ENCODE peak calls at places on chromosomes 2 and 18, in five cellular contexts. One of them, this sample, is unnamed. For H3K36me3, the result is how much of the 10 kb centered on the place peaks cover.

GRCh38 chr2:120175000-120175581 is 48.1 kb downstream of the TMEM185B start:
- DNase-seq in transverse colon: no peak
- DNase-seq in HCT116: peak
- DNase-seq in esophagus squamous epithelium: no peak
- DNase-seq in sigmoid colon: no peak
- DNase-seq in this sample: peak

GRCh38 chr2:152038451-152038958 is 60.3 kb downstream of the CACNB4 start:
- DNase-seq in HCT116: no peak
- DNase-seq in esophagus squamous epithelium: no peak
- DNase-seq in transverse colon: peak
- DNase-seq in sigmoid colon: peak
- DNase-seq in this sample: no peak

GRCh38 chr18:7941533-7941932 is 374.4 kb downstream of the PTPRM start:
- DNase-seq in esophagus squamous epithelium: no peak
- DNase-seq in sigmoid colon: no peak
- DNase-seq in HCT116: no peak
- DNase-seq in transverse colon: peak
- DNase-seq in this sample: no peak

GRCh38 chr2:74957886-74958276 is 562 bp upstream of the POLE4 start:
- DNase-seq in esophagus squamous epithelium: no peak
- DNase-seq in sigmoid colon: no peak
- DNase-seq in transverse colon: no peak
- DNase-seq in HCT116: no peak
- DNase-seq in this sample: no peak

GRCh38 chr2:175824243-175824642 is 177.8 kb downstream of the LNPK start:
- DNase-seq in transverse colon: no peak
- DNase-seq in HCT116: no peak
- DNase-seq in sigmoid colon: no peak
- DNase-seq in esophagus squamous epithelium: no peak
- DNase-seq in this sample: no peak

GRCh38 chr18:5298156-5298852 is 2.8 kb upstream of the ZBTB14 start:
- DNase-seq in transverse colon: no peak
- DNase-seq in HCT116: no peak
- DNase-seq in esophagus squamous epithelium: no peak
- DNase-seq in sigmoid colon: no peak
- DNase-seq in this sample: peak

GRCh38 chr2:240820014-240820606 is at the start of gene KIF1A:
- DNase-seq in transverse colon: no peak
- DNase-seq in sigmoid colon: no peak
- DNase-seq in esophagus squamous epithelium: no peak
- DNase-seq in HCT116: no peak
- DNase-seq in this sample: no peak

GRCh38 chr2:23776021-23776420 is 150.9 kb downstream of the ATAD2B start:
- DNase-seq in esophagus squamous epithelium: no peak
- DNase-seq in HCT116: no peak
- DNase-seq in sigmoid colon: no peak
- DNase-seq in transverse colon: no peak
- DNase-seq in this sample: no peak

GRCh38 chr2:232008907-232009638 is 47.6 kb downstream of the DIS3L2 start:
- DNase-seq in HCT116: no peak
- DNase-seq in transverse colon: no peak
- DNase-seq in sigmoid colon: no peak
- DNase-seq in esophagus squamous epithelium: no peak
- DNase-seq in this sample: no peak

GRCh38 chr18:54222922-54223567 is 1.4 kb downstream of the MBD2 start:
- DNase-seq in esophagus squamous epithelium: no peak
- DNase-seq in sigmoid colon: no peak
- DNase-seq in transverse colon: no peak
- DNase-seq in HCT116: peak
- DNase-seq in this sample: no peak
- TF ChIP-seq POLR2A in esophagus squamous epithelium: no peak
- TF ChIP-seq POLR2A in sigmoid colon: no peak
- TF ChIP-seq POLR2A in transverse colon: no peak
- TF ChIP-seq POLR2A in HCT116: no peak
- TF ChIP-seq POLR2A in this sample: no peak

GRCh38 chr18:67456691-67457090 is 59.8 kb downstream of the DSEL start:
- DNase-seq in HCT116: no peak
- DNase-seq in esophagus squamous epithelium: no peak
- DNase-seq in sigmoid colon: no peak
- DNase-seq in transverse colon: no peak
- DNase-seq in this sample: no peak
- TF ChIP-seq CTCF in HCT116: no peak
- TF ChIP-seq CTCF in esophagus squamous epithelium: no peak
- TF ChIP-seq CTCF in sigmoid colon: no peak
- TF ChIP-seq CTCF in transverse colon: no peak
- TF ChIP-seq CTCF in this sample: no peak

GRCh38 chr2:239355724-239356123 is 45.1 kb downstream of the HDAC4 start:
- DNase-seq in HCT116: no peak
- DNase-seq in sigmoid colon: peak
- DNase-seq in transverse colon: no peak
- DNase-seq in esophagus squamous epithelium: no peak
- DNase-seq in this sample: no peak

GRCh38 chr2:239360008-239360407 is 40.8 kb downstream of the HDAC4 start:
- DNase-seq in esophagus squamous epithelium: no peak
- DNase-seq in sigmoid colon: peak
- DNase-seq in transverse colon: no peak
- DNase-seq in HCT116: no peak
- DNase-seq in this sample: no peak

GRCh38 chr2:239359194-239359912 is 41.5 kb downstream of the HDAC4 start:
- DNase-seq in HCT116: no peak
- DNase-seq in esophagus squamous epithelium: no peak
- DNase-seq in sigmoid colon: peak
- DNase-seq in transverse colon: no peak
- DNase-seq in this sample: no peak

GRCh38 chr2:239360421-239361310 is 40.2 kb downstream of the HDAC4 start:
- DNase-seq in sigmoid colon: peak
- DNase-seq in transverse colon: no peak
- DNase-seq in HCT116: no peak
- DNase-seq in esophagus squamous epithelium: no peak
- DNase-seq in this sample: no peak

DNA sequence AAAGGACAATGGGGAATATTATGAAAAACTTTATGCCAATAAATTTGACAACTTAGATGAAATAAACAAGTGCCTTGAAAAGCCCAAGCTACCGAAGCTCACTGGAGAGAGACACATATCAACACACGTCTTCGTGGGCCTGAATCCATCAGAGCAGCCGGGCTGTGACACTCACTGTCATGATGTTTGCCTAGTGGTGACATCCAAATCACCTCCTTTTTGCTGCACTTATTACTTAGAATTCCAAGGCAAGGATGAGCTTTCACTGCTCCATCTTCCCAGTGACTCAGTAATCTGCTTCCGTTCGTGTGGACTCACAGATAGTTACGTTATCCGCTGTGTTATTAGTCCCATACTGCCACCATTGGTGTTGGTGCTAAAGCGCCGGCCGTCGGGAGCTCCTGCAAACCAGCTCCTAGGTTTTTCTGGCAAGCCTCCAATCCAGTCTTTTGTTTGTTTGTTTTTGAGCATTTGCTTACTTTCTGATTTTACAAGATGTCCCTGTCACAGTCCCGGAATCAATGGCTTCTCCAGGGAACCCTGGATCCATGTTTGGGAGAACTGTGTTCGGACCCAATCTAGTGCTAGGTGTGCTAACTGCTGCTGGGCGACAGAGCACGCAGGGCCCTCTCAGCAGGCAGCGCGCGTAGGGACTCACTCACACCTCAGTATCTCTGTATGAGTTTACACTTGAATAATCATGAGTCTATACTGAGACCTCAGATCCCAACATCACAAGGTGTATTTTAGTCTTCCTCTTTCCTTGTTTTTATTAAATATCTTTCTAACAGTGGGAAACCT is 42.7 kb downstream of the HDAC4 start:
- DNase-seq in sigmoid colon: peak
- DNase-seq in HCT116: no peak
- DNase-seq in transverse colon: no peak
- DNase-seq in esophagus squamous epithelium: no peak
- DNase-seq in this sample: no peak
- H3K36me3 ChIP-seq in sigmoid colon: under half
- H3K36me3 ChIP-seq in HCT116: under half
- H3K36me3 ChIP-seq in transverse colon: under half
- H3K36me3 ChIP-seq in esophagus squamous epithelium: under half
- H3K36me3 ChIP-seq in this sample: under half

DNA sequence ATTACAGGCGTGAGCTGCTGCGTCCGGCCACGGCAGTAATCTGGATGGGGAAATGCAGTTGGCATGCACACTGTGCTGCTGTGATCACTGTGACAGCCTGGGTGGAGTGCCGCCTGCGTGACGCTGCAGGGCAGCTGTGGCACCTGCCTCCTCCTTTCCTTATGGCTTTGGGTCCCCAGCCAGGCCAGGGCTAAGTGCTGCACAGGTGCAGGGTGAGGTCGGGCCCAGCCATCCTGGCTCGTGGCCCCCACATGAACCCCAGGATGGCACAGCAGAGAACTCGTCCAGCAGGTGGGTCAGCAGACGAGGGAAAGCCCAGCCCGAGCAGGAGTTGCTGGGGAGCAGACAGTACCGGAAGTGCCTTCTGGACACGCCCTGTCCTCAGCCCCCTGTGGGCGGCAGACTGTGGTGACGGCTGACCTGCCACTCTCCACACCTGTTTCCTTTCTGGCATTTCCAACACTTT is 17.1 kb downstream of the HS1BP3 start:
- DNase-seq in esophagus squamous epithelium: no peak
- DNase-seq in sigmoid colon: peak
- DNase-seq in HCT116: no peak
- DNase-seq in transverse colon: peak
- DNase-seq in this sample: no peak
- TF ChIP-seq POLR2A in esophagus squamous epithelium: no peak
- TF ChIP-seq POLR2A in sigmoid colon: no peak
- TF ChIP-seq POLR2A in HCT116: no peak
- TF ChIP-seq POLR2A in transverse colon: peak
- TF ChIP-seq POLR2A in this sample: no peak

GRCh38 chr2:139000087-139000486 is 219.9 kb upstream of the NXPH2 start:
- DNase-seq in sigmoid colon: no peak
- DNase-seq in esophagus squamous epithelium: no peak
- DNase-seq in transverse colon: no peak
- DNase-seq in HCT116: no peak
- DNase-seq in this sample: no peak
- TF ChIP-seq CTCF in sigmoid colon: no peak
- TF ChIP-seq CTCF in esophagus squamous epithelium: no peak
- TF ChIP-seq CTCF in transverse colon: no peak
- TF ChIP-seq CTCF in HCT116: no peak
- TF ChIP-seq CTCF in this sample: no peak

DNA sequence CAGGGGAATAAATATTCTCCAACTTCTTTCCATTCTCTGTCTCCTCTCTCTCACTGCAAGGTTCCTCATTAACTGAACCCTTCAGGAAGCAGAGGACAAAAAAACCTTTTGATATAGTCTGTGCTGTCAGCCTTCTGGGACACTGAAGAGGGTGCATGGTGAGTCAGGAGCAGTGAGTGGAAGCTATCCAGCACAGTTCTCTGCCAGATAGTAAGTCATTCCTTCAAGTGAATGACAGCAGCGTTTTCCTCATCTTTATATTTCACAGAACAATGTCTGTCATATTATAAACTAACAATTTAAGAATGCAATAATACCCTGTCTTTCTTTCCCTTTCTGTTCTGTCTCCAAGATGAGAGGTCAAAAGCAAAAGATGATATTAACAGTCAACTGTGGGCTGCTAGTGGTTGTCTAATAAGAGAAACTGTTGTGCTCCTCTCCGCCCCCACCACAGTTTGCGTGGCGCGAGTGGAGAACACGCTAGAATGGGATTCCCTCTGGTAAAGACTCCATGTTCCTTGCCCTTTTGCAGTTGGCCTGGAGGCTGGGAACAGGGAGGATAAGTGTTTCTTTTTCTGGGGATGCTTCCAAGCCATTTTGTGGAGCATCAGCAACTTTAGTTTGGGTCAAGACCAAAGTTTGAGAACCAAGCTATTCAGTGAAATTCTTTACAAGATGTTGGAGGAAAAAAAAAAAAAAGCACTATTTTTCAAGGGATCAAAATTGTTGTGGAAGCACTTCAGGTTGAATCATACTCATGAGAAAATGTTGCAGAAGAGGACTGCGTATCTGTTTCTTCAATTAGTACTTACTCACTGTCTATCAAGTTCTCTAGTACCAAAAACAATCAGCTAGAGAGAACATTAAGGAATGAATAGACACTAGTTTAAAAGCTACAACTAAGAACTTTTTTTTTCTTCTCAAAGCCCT is 430.2 kb downstream of the SETBP1 start:
- DNase-seq in sigmoid colon: peak
- DNase-seq in transverse colon: no peak
- DNase-seq in HCT116: no peak
- DNase-seq in esophagus squamous epithelium: no peak
- DNase-seq in this sample: peak
- H3K36me3 ChIP-seq in sigmoid colon: under half
- H3K36me3 ChIP-seq in transverse colon: under half
- H3K36me3 ChIP-seq in HCT116: under half
- H3K36me3 ChIP-seq in esophagus squamous epithelium: under half
- H3K36me3 ChIP-seq in this sample: under half

DNA sequence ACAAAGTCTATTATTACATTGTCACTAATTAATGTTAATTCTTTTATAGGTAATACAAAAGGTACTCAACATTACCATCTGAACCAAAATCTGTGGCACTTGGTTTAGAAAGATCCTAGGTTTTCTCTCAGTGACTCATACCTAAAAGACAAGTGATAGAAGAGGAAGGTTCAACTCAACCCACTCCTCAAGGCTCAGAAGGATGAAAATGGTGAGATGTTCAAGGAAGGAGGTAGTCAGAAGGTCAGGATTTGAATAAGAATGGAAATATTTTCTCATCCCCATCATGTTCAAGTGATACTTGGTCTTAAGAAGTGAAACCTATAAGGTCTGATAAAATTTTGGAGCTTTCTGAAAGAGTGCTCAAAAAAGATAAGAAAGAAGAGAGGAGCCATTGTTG is 86.4 kb upstream of the FBXO11 start:
- DNase-seq in transverse colon: no peak
- DNase-seq in sigmoid colon: no peak
- DNase-seq in HCT116: no peak
- DNase-seq in esophagus squamous epithelium: no peak
- DNase-seq in this sample: no peak
- TF ChIP-seq POLR2A in transverse colon: no peak
- TF ChIP-seq POLR2A in sigmoid colon: no peak
- TF ChIP-seq POLR2A in HCT116: no peak
- TF ChIP-seq POLR2A in esophagus squamous epithelium: no peak
- TF ChIP-seq POLR2A in this sample: no peak

GRCh38 chr18:79788096-79789085 is 9.3 kb upstream of the KCNG2 start:
- DNase-seq in HCT116: no peak
- DNase-seq in sigmoid colon: peak
- DNase-seq in transverse colon: no peak
- DNase-seq in esophagus squamous epithelium: no peak
- DNase-seq in this sample: no peak
- TF ChIP-seq CTCF in HCT116: no peak
- TF ChIP-seq CTCF in sigmoid colon: no peak
- TF ChIP-seq CTCF in transverse colon: no peak
- TF ChIP-seq CTCF in esophagus squamous epithelium: no peak
- TF ChIP-seq CTCF in this sample: no peak

This sample was measured in tibial nerve.